ENCODE peak calls at places on chromosome 1, in four cellular contexts. One of them, this sample, is unnamed.

GRCh38 chr1:59994302-59995198 is 68.0 kb upstream of the CYP2J2 start:
- DNase-seq in endothelial cell of umbilical vein: no peak
- DNase-seq in Karpas-422: no peak
- DNase-seq in mesendoderm: no peak
- DNase-seq in this sample: no peak

GRCh38 chr1:86258106-86258505 is 101.5 kb upstream of the COL24A1 start:
- DNase-seq in endothelial cell of umbilical vein: no peak
- DNase-seq in Karpas-422: no peak
- DNase-seq in mesendoderm: no peak
- DNase-seq in this sample: no peak

GRCh38 chr1:87224209-87224608 is 104.5 kb upstream of the LMO4 start:
- DNase-seq in endothelial cell of umbilical vein: peak
- DNase-seq in Karpas-422: no peak
- DNase-seq in mesendoderm: no peak
- DNase-seq in this sample: no peak

GRCh38 chr1:115051850-115052249 is 22.2 kb downstream of the TSHB start:
- DNase-seq in endothelial cell of umbilical vein: no peak
- DNase-seq in Karpas-422: no peak
- DNase-seq in mesendoderm: no peak
- DNase-seq in this sample: no peak

GRCh38 chr1:72186733-72187307 is 95.5 kb downstream of the NEGR1 start:
- DNase-seq in endothelial cell of umbilical vein: peak
- DNase-seq in Karpas-422: no peak
- DNase-seq in mesendoderm: peak
- DNase-seq in this sample: no peak

GRCh38 chr1:168621356-168621755 is 45.0 kb downstream of the XCL1 start:
- DNase-seq in endothelial cell of umbilical vein: no peak
- DNase-seq in Karpas-422: no peak
- DNase-seq in mesendoderm: peak
- DNase-seq in this sample: no peak

GRCh38 chr1:151635479-151636072 is 23.7 kb downstream of the SNX27 start:
- DNase-seq in endothelial cell of umbilical vein: no peak
- DNase-seq in Karpas-422: peak
- DNase-seq in mesendoderm: peak
- DNase-seq in this sample: no peak

GRCh38 chr1:230917284-230918135 is 49.2 kb upstream of the C1orf198 start:
- DNase-seq in endothelial cell of umbilical vein: peak
- DNase-seq in Karpas-422: peak
- DNase-seq in mesendoderm: peak
- DNase-seq in this sample: peak

DNA sequence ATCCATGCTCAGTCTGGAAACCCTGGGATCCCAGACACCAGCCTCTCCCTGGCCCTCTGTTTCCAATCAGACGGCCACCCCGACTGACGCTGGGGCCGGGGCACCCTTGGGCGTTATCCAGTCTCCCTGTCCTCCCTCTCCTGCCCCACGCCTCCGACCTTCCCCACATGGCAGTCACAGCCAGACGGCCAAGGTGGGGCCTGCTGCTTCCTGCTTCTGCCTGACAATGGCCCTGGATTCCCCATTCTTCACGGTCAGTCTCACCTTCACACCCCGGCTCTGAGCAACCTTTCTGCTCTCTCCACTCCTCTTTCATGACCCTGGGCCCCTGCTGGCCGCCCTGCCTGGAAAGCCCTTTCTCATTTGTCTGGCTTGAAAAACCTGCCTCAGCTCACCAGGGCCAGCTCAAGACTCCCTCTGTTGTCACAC is 6.6 kb downstream of the GNG4 start:
- DNase-seq in endothelial cell of umbilical vein: no peak
- DNase-seq in Karpas-422: no peak
- DNase-seq in mesendoderm: peak
- DNase-seq in this sample: no peak
- H3K9ac ChIP-seq in endothelial cell of umbilical vein: no peak
- H3K9ac ChIP-seq in Karpas-422: no peak
- H3K9ac ChIP-seq in mesendoderm: peak
- H3K9ac ChIP-seq in this sample: no peak

DNA sequence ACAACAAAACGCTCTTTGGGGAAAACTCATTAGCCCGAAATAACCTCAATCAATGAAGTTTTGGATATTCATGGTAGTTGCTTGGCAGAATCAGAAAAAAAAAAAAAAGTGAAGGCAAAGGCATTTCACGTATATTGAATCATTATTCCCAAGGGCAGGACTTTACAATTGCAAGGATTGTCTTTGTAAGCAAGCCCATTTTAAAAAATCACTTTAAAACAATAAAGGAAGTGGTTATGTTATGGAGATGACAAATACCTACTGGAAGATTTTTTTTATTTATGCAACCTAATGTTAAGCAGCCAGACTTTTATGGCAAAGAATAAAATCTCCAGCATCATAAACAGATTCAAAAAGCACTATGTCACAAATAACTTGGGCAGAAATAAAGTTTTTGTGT is 9.3 kb downstream of the GJB4 start:
- DNase-seq in endothelial cell of umbilical vein: no peak
- DNase-seq in Karpas-422: no peak
- DNase-seq in mesendoderm: no peak
- DNase-seq in this sample: no peak
- H3K9ac ChIP-seq in endothelial cell of umbilical vein: no peak
- H3K9ac ChIP-seq in Karpas-422: no peak
- H3K9ac ChIP-seq in mesendoderm: no peak
- H3K9ac ChIP-seq in this sample: no peak

GRCh38 chr1:148367596-148367995 is 115.5 kb downstream of the PPIAL4G start:
- DNase-seq in endothelial cell of umbilical vein: no peak
- DNase-seq in Karpas-422: no peak
- DNase-seq in mesendoderm: no peak
- DNase-seq in this sample: no peak

GRCh38 chr1:148362141-148362929 is 120.8 kb downstream of the PPIAL4G start:
- DNase-seq in endothelial cell of umbilical vein: no peak
- DNase-seq in Karpas-422: no peak
- DNase-seq in mesendoderm: peak
- DNase-seq in this sample: peak

DNA sequence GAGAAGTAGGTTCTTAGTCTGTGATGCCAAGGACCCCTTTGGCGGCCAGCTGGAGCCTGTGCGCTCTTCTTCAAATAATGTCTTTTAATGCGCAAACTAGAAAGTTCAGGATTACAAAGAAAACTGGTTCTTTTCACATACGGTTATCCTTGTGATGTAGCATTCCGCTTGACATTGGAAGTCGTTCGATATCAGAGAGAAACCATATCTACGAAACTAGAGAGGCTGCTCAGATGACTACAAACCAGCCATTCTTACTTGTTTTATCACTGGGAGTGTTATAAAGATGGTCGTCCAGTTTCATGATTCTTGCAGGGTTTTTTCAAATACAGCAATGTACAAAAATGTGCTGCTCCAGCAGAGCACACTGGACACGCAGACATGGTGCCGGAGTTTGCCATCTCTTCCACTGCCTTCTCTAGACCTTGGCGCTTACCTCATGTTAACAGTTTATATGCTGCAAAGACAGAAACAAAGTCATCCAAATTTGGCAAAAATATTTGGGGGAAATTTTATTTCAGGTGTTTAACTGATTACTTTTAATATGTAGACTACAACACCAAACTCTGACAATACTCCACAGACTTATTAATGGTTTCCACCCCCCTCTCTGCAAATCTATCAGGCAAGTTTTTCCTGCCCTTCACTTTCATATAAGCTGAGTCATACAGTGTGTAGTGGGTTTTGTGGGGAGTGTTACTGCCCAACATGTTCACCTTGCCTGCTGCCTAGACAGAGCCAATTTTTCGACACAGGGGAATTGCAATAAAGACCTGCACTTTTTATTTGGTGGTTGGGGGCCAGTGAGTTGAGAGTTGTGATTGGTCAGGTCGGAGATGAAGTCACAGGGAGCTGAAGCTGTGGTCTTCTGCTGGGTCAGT is 119.9 kb downstream of the PPIAL4G start:
- DNase-seq in endothelial cell of umbilical vein: no peak
- DNase-seq in Karpas-422: no peak
- DNase-seq in mesendoderm: no peak
- DNase-seq in this sample: no peak
- H3K9ac ChIP-seq in endothelial cell of umbilical vein: no peak
- H3K9ac ChIP-seq in Karpas-422: no peak
- H3K9ac ChIP-seq in mesendoderm: no peak
- H3K9ac ChIP-seq in this sample: no peak

GRCh38 chr1:225651872-225652725 is 824 bp downstream of the ENAH start:
- DNase-seq in endothelial cell of umbilical vein: no peak
- DNase-seq in Karpas-422: no peak
- DNase-seq in mesendoderm: peak
- DNase-seq in this sample: peak

GRCh38 chr1:225652726-225653462 is at the start of gene ENAH:
- DNase-seq in endothelial cell of umbilical vein: peak
- DNase-seq in Karpas-422: peak
- DNase-seq in mesendoderm: peak
- DNase-seq in this sample: peak

GRCh38 chr1:225650198-225650597 is 2.7 kb downstream of the ENAH start:
- DNase-seq in endothelial cell of umbilical vein: no peak
- DNase-seq in Karpas-422: no peak
- DNase-seq in mesendoderm: no peak
- DNase-seq in this sample: no peak

GRCh38 chr1:225653463-225654276 is 747 bp upstream of the ENAH start:
- DNase-seq in endothelial cell of umbilical vein: peak
- DNase-seq in Karpas-422: no peak
- DNase-seq in mesendoderm: peak
- DNase-seq in this sample: peak

DNA sequence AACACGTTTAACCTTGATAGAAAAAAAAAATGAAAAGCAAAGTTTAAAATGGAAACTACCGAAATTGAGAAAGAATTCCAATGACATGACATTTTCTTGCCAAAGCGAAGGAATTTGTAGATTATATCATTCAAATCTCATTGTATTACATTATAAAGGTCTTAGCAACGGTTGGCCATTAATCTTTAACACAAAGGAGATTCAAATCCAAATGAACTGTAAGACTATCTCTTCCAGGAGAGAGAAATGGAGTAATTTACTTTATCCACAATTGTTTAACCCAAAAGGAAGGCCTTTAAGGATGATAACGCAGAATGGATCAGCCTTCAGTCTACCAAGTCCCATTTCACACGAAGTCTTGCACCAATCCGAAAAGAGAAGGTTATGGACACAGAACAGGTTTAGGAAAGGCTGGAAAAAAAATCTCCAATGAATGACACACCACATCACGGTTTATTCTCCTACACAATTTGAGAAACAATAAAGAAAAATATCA is 1.5 kb downstream of the ENAH start:
- DNase-seq in endothelial cell of umbilical vein: peak
- DNase-seq in Karpas-422: no peak
- DNase-seq in mesendoderm: peak
- DNase-seq in this sample: no peak
- H3K9ac ChIP-seq in endothelial cell of umbilical vein: peak
- H3K9ac ChIP-seq in Karpas-422: no peak
- H3K9ac ChIP-seq in mesendoderm: peak
- H3K9ac ChIP-seq in this sample: no peak

GRCh38 chr1:221824025-221824424 is 82.1 kb upstream of the DUSP10 start:
- DNase-seq in endothelial cell of umbilical vein: peak
- DNase-seq in Karpas-422: no peak
- DNase-seq in mesendoderm: no peak
- DNase-seq in this sample: no peak

GRCh38 chr1:221822591-221822990 is 80.7 kb upstream of the DUSP10 start:
- DNase-seq in endothelial cell of umbilical vein: no peak
- DNase-seq in Karpas-422: no peak
- DNase-seq in mesendoderm: no peak
- DNase-seq in this sample: no peak

GRCh38 chr1:221824909-221825308 is 83.0 kb upstream of the DUSP10 start:
- DNase-seq in endothelial cell of umbilical vein: no peak
- DNase-seq in Karpas-422: no peak
- DNase-seq in mesendoderm: no peak
- DNase-seq in this sample: no peak

GRCh38 chr1:221823149-221823548 is 81.3 kb upstream of the DUSP10 start:
- DNase-seq in endothelial cell of umbilical vein: no peak
- DNase-seq in Karpas-422: no peak
- DNase-seq in mesendoderm: no peak
- DNase-seq in this sample: no peak

GRCh38 chr1:221823566-221823965 is 81.7 kb upstream of the DUSP10 start:
- DNase-seq in endothelial cell of umbilical vein: no peak
- DNase-seq in Karpas-422: no peak
- DNase-seq in mesendoderm: no peak
- DNase-seq in this sample: no peak
- H3K9ac ChIP-seq in endothelial cell of umbilical vein: no peak
- H3K9ac ChIP-seq in Karpas-422: no peak
- H3K9ac ChIP-seq in mesendoderm: no peak
- H3K9ac ChIP-seq in this sample: no peak

DNA sequence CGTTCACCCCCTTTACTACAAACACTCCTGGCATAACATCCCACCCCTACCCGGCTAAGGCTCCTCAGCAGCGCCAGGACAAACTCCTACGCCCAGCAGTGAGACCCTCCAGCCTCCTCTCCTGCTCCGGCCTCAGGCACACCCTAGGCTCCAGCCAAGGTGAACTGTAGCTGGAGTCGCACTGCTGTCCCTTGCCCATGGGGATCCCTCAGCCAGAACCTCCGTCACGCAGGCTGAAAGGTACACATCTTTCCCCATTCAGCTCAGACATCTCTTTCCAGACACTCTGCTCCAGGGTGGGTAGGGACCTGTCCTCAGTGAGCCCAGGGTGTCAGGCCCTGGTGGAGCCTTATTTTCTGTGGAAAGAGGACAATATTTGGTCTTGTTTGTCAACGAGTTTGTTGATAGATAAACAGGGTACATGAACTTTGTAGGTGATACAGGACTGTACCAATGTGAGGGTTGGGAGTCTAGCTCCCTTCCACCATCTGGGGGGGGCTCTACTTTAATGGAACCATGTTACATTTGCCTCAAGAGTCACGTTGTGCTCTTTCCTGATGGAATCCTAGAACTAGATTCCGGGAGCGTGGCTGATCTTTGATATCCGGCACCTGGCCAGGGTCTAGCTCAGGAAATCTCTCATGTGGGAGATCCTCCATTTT is 56.5 kb upstream of the SSBP3 start:
- DNase-seq in endothelial cell of umbilical vein: no peak
- DNase-seq in Karpas-422: peak
- DNase-seq in mesendoderm: no peak
- DNase-seq in this sample: no peak
- H3K9ac ChIP-seq in endothelial cell of umbilical vein: no peak
- H3K9ac ChIP-seq in Karpas-422: no peak
- H3K9ac ChIP-seq in mesendoderm: no peak
- H3K9ac ChIP-seq in this sample: no peak

GRCh38 chr1:7247158-7247557 is 461.9 kb downstream of the CAMTA1 start:
- DNase-seq in endothelial cell of umbilical vein: no peak
- DNase-seq in Karpas-422: no peak
- DNase-seq in mesendoderm: no peak
- DNase-seq in this sample: no peak
- H3K9ac ChIP-seq in endothelial cell of umbilical vein: no peak
- H3K9ac ChIP-seq in Karpas-422: no peak
- H3K9ac ChIP-seq in mesendoderm: no peak
- H3K9ac ChIP-seq in this sample: no peak

GRCh38 chr1:241976264-241976663 is 18.7 kb downstream of the BECN2 start:
- DNase-seq in endothelial cell of umbilical vein: no peak
- DNase-seq in Karpas-422: no peak
- DNase-seq in mesendoderm: no peak
- DNase-seq in this sample: no peak

GRCh38 chr1:241968618-241969017 is 11.1 kb downstream of the BECN2 start:
- DNase-seq in endothelial cell of umbilical vein: no peak
- DNase-seq in Karpas-422: no peak
- DNase-seq in mesendoderm: no peak
- DNase-seq in this sample: no peak

GRCh38 chr1:241972703-241973375 is 15.3 kb downstream of the BECN2 start:
- DNase-seq in endothelial cell of umbilical vein: no peak
- DNase-seq in Karpas-422: no peak
- DNase-seq in mesendoderm: peak
- DNase-seq in this sample: no peak
- H3K9ac ChIP-seq in endothelial cell of umbilical vein: no peak
- H3K9ac ChIP-seq in Karpas-422: no peak
- H3K9ac ChIP-seq in mesendoderm: no peak
- H3K9ac ChIP-seq in this sample: no peak